ENCODE peak calls at places on chromosome 3, in four cellular contexts. B is NCI-H1105, U is cardiac muscle cell, F is fibroblast of lung. G is an unnamed sample.

GRCh38 chr3:49554639-49555265 is 475 bp downstream of the BSN start:
- DNase-seq in B (no peak), U (no peak), F (no peak), G (no peak)

GRCh38 chr3:95134693-95135375 is 1072.0 kb downstream of the NSUN3 start:
- DNase-seq in B (no peak), U (no peak), F (peak; percentile 40), G (peak; percentile 11)

GRCh38 chr3:54240319-54240718 is 118.0 kb downstream of the CACNA2D3 start:
- DNase-seq in B (no peak), U (no peak), F (no peak), G (no peak)

GRCh38 chr3:10357592-10358308 is 36.8 kb upstream of the SEC13 start:
- DNase-seq in B (no peak), U (peak; percentile 94), F (peak; percentile 88), G (no peak)

GRCh38 chr3:136750922-136751258 is 1.3 kb downstream of the STAG1 start:
- DNase-seq in B (no peak), U (peak; percentile 59), F (peak; percentile 78), G (no peak)

GRCh38 chr3:45693941-45694521 is 4.8 kb downstream of the SACM1L start:
- DNase-seq in B (no peak), U (no peak), F (peak; percentile 47), G (no peak)

GRCh38 chr3:50885491-50885890 is 210.8 kb downstream of the DOCK3 start:
- DNase-seq in B (no peak), U (no peak), F (no peak), G (peak; percentile 7)

GRCh38 chr3:20039765-20040475 is at the start of gene KAT2B:
- DNase-seq in B (peak; percentile 22), U (peak; percentile 70), F (peak; percentile 60), G (peak; percentile 83)

GRCh38 chr3:65888980-65889706 is 149.6 kb downstream of the MAGI1 start:
- DNase-seq in B (no peak), U (peak; percentile 96), F (peak; percentile 98), G (no peak)

GRCh38 chr3:21642433-21642832 is 108.6 kb downstream of the ZNF385D start:
- DNase-seq in B (no peak), U (no peak), F (peak; percentile 47), G (no peak)

GRCh38 chr3:12906141-12906915 is 65.0 kb upstream of the RPL32 start:
- DNase-seq in B (no peak), U (no peak), F (no peak), G (no peak)

GRCh38 chr3:47456984-47457383 is 18.8 kb downstream of the SCAP start:
- DNase-seq in B (no peak), U (no peak), F (no peak), G (no peak)

GRCh38 chr3:50617911-50618481 is 1.0 kb downstream of the MAPKAPK3 start:
- DNase-seq in B (no peak), U (no peak), F (no peak), G (no peak)

GRCh38 chr3:60160105-60160791 is 1091.0 kb downstream of the FHIT start:
- DNase-seq in B (no peak), U (no peak), F (no peak), G (no peak)

GRCh38 chr3:116059421-116060096 is 385.7 kb downstream of the LSAMP start:
- DNase-seq in B (no peak), U (peak; percentile 29), F (peak; percentile 97), G (no peak)

GRCh38 chr3:172040078-172040975 is 949 bp downstream of the FNDC3B start:
- DNase-seq in B (peak; percentile 51), U (peak; percentile 95), F (peak; percentile 86), G (peak; percentile 68)

GRCh38 chr3:159273608-159274007 is 471.8 kb downstream of the MFSD1 start:
- DNase-seq in B (no peak), U (peak; percentile 69), F (peak; percentile 50), G (no peak)

GRCh38 chr3:159028706-159029105 is 226.9 kb downstream of the MFSD1 start:
- DNase-seq in B (no peak), U (no peak), F (no peak), G (no peak)

GRCh38 chr3:129618901-129619671 is 12.6 kb upstream of the PLXND1 start:
- DNase-seq in B (no peak), U (no peak), F (no peak), G (no peak)

GRCh38 chr3:42216820-42217416 is 49.1 kb downstream of the CCK start:
- DNase-seq in B (no peak), U (no peak), F (peak; percentile 17), G (no peak)

GRCh38 chr3:195179782-195180489 is 91.0 kb downstream of the XXYLT1 start:
- DNase-seq in B (no peak), U (no peak), F (no peak), G (no peak)

GRCh38 chr3:150917941-150918340 is 12.7 kb upstream of the MINDY4B start:
- DNase-seq in B (no peak), U (no peak), F (no peak), G (peak; percentile 25)

GRCh38 chr3:58994746-58995330 is 55.0 kb downstream of the CFAP20DC start:
- DNase-seq in B (peak; percentile 12), U (peak; percentile 81), F (peak; percentile 60), G (peak; percentile 54)

GRCh38 chr3:126266291-126266840 is 86.0 kb upstream of the ALDH1L1 start:
- DNase-seq in B (no peak), U (peak; percentile 60), F (no peak), G (peak; percentile 42)

GRCh38 chr3:20772869-20773268 is 586.9 kb upstream of the SGO1 start:
- DNase-seq in B (peak; percentile 44), U (no peak), F (no peak), G (no peak)